ENCODE peak calls at places on chromosomes 6 and 20, in five cellular contexts. Q, S, Y, C and T are unnamed samples.

GRCh38 chr6:70388814-70389213 is 24.5 kb upstream of the FAM135A start:
- DNase-seq in Q (no peak), C (peak; percentile 32), Y (no peak), S (no peak), T (no peak)

GRCh38 chr6:148700047-148700712 is 46.6 kb upstream of the UST start:
- DNase-seq in C (no peak), Y (no peak), S (no peak), Q (no peak), T (no peak)

GRCh38 chr6:118580585-118581419 is 32.7 kb downstream of the PLN start:
- DNase-seq in Q (no peak), Y (peak; percentile 75), C (peak; percentile 40), S (no peak), T (peak; percentile 13)

GRCh38 chr20:64001607-64002011 is 20.7 kb downstream of the PRPF6 start:
- DNase-seq in Y (no peak), S (no peak), C (no peak), Q (no peak), T (no peak)

GRCh38 chr6:110488606-110489005 is 12.2 kb upstream of the SLC22A16 start:
- DNase-seq in Q (no peak), C (no peak), Y (no peak), S (no peak), T (no peak)

GRCh38 chr6:15522427-15522826 is 140.4 kb downstream of the DTNBP1 start:
- DNase-seq in Y (no peak), C (no peak), S (no peak), Q (no peak), T (no peak)

GRCh38 chr20:31674895-31675827 is 37.4 kb downstream of the COX4I2 start:
- DNase-seq in C (peak; percentile 80), Y (no peak), S (no peak), Q (no peak), T (no peak)

GRCh38 chr6:72218125-72218524 is 331.8 kb downstream of the RIMS1 start:
- DNase-seq in Q (peak; percentile 61), Y (peak; percentile 17), S (no peak), C (peak; percentile 14), T (peak; percentile 37)

GRCh38 chr20:54550776-54551396 is 75.5 kb downstream of the DOK5 start:
- DNase-seq in C (no peak), S (no peak), Y (no peak), Q (no peak), T (no peak)

GRCh38 chr6:16683524-16684194 is 77.6 kb downstream of the ATXN1 start:
- DNase-seq in C (no peak), Q (no peak), Y (peak; percentile 79), S (no peak), T (no peak)

GRCh38 chr6:159104163-159104885 is 59.5 kb upstream of the TAGAP start:
- DNase-seq in Q (peak; percentile 85), Y (peak; percentile 23), C (peak; percentile 80), S (no peak), T (peak; percentile 30)

GRCh38 chr6:154721460-154721859 is 11.8 kb upstream of the SCAF8 start:
- DNase-seq in C (no peak), Q (no peak), Y (no peak), S (no peak), T (no peak)

GRCh38 chr6:82113231-82113630 is 134.3 kb downstream of the IBTK start:
- DNase-seq in C (no peak), S (no peak), Y (no peak), Q (no peak), T (no peak)

GRCh38 chr6:3324262-3324942 is 65.7 kb downstream of the PSMG4 start:
- DNase-seq in S (peak; percentile 48), C (peak; percentile 92), Y (peak; percentile 17), Q (no peak), T (peak; percentile 73)

GRCh38 chr20:52039746-52040145 is 151.8 kb downstream of the ZFP64 start:
- DNase-seq in C (no peak), Q (no peak), Y (no peak), S (no peak), T (no peak)

GRCh38 chr6:149751239-149751638 is 1.7 kb downstream of the PCMT1 start:
- DNase-seq in S (no peak), C (no peak), Q (no peak), Y (no peak), T (no peak)

GRCh38 chr20:5608448-5609161 is 141.6 kb upstream of the SHLD1 start:
- DNase-seq in Q (no peak), Y (no peak), C (no peak), S (no peak), T (no peak)

GRCh38 chr20:20076297-20077065 is 24.1 kb downstream of the CFAP61 start:
- DNase-seq in C (no peak), S (no peak), Y (no peak), Q (no peak), T (no peak)
- TF ChIP-seq KDM1A in C (no peak), S (no peak), Y (no peak), Q (no peak), T (no peak)

DNA sequence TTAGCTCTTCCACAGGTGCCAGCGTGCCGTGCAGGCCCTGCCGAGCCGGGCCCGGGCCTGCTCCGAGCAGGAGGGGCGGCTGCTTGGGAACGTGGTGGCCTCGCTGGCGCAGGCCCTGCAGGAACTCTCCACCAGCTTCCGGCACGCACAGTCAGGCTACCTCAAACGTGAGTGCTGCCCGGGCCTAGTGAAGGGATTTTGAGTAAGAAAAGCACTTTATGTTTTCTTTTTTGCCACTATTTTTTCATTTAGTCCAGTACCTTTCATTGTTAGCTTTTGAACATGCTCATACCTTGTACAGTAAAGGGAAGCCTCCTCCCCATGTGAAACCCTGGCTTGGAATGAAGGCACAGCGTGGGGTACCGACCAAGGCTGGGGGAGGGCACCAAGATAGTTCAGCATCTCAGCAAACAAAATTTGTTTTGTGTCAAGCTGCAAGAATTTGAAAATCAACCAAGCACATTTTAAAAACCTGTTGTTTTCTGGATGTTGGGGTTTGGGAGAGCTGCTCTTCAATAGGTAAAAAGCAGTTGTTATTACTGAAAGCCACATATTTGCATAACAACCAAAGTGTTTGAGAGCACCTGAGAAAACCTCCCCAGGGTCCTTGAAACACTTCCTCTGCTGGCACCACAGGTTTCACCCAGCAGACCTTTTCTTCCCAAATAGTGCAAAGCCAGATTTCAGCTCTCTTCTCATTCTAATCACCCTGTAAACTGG is 18.4 kb downstream of the STX16 start:
- DNase-seq in C (no peak), S (peak; percentile 32), Q (peak; percentile 78), Y (no peak), T (no peak)
- TF ChIP-seq CHD2 in C (no peak), S (no peak), Q (no peak), Y (no peak), T (no peak)

GRCh38 chr20:14790771-14791517 is 453.5 kb upstream of the FLRT3 start:
- DNase-seq in Q (no peak), Y (no peak), C (no peak), S (no peak), T (no peak)
- TF ChIP-seq USF2 in Q (no peak), Y (no peak), C (no peak), S (no peak), T (no peak)

GRCh38 chr20:17912916-17913315 is 55.7 kb downstream of the SNX5 start:
- DNase-seq in S (no peak), C (no peak), Y (no peak), Q (no peak), T (no peak)

GRCh38 chr20:17911927-17912326 is 56.7 kb downstream of the SNX5 start:
- DNase-seq in C (no peak), Y (no peak), Q (no peak), S (no peak), T (no peak)

GRCh38 chr20:17914957-17915356 is 53.6 kb downstream of the SNX5 start:
- DNase-seq in S (no peak), Q (no peak), C (no peak), Y (no peak), T (no peak)

GRCh38 chr20:17909745-17910345 is 58.7 kb downstream of the SNX5 start:
- DNase-seq in C (no peak), S (no peak), Y (no peak), Q (no peak), T (no peak)

DNA sequence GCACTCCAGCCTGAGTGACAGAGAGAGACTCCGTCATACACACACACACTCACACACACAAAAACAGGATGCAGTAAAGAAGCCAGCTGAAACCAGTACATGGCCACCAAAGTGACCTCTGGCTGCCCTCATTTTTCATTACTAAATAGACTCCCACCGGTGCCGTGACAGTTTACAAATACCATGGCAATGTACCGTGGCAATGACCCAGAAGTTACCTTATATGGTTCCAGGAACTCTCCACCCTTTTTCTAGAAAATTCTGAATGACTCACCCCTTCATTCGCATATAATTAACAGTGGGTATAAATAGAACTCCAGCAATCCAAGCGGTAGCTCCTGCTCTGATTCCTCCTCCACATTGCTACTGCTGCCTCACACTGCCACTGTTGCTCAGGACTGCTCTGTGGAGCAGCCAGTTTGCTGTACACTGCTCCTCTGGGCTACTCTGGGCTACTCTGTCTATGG is 57.7 kb downstream of the SNX5 start:
- DNase-seq in Q (no peak), S (no peak), Y (no peak), C (peak; percentile 62), T (no peak)
- TF ChIP-seq KDM1A in Q (no peak), S (no peak), Y (no peak), C (peak; percentile 81), T (no peak)

GRCh38 chr20:45727044-45727443 is 4.9 kb downstream of the SPINT4 start:
- DNase-seq in C (no peak), Q (no peak), S (no peak), Y (no peak), T (no peak)

GRCh38 chr20:45735988-45736387 is 13.8 kb downstream of the SPINT4 start:
- DNase-seq in C (no peak), S (no peak), Y (no peak), Q (no peak), T (no peak)

GRCh38 chr20:45735552-45735951 is 13.4 kb downstream of the SPINT4 start:
- DNase-seq in Q (no peak), S (no peak), C (no peak), Y (no peak), T (no peak)

GRCh38 chr20:45732199-45732598 is 10.1 kb downstream of the SPINT4 start:
- DNase-seq in S (no peak), C (no peak), Q (no peak), Y (no peak), T (no peak)
- TF ChIP-seq CHD2 in S (no peak), C (no peak), Q (no peak), Y (no peak), T (no peak)

GRCh38 chr6:101090281-101090680 is 209.2 kb upstream of the ASCC3 start:
- DNase-seq in Y (no peak), Q (no peak), C (no peak), S (no peak), T (no peak)
- TF ChIP-seq USF2 in Y (no peak), Q (no peak), C (no peak), S (no peak), T (no peak)

GRCh38 chr6:150767585-150768164 is 97.8 kb upstream of the MTHFD1L start:
- DNase-seq in C (no peak), Y (no peak), S (no peak), Q (no peak), T (no peak)
- TF ChIP-seq KDM1A in C (no peak), Y (no peak), S (no peak), Q (no peak), T (no peak)